ENCODE peak calls at places on chromosomes 12 and 14, in ten cellular contexts. One of them, this sample, is unnamed. For H3K36me3, the result is how much of the 10 kb centered on the place peaks cover.

GRCh38 chr14:84809158-84809557 is 720.8 kb upstream of the FLRT2 start:
- DNase-seq in HCT116: no peak
- DNase-seq in endothelial cell of umbilical vein: no peak
- DNase-seq in CD8-positive, alpha-beta T cell: no peak
- DNase-seq in OCI-LY7: no peak
- DNase-seq in pancreas: no peak
- DNase-seq in tibial artery: no peak
- DNase-seq in heart right ventricle: no peak
- DNase-seq in right lobe of liver: no peak
- DNase-seq in K562: no peak
- DNase-seq in this sample: no peak

GRCh38 chr12:12156116-12156515 is 85.4 kb downstream of the BCL2L14 start:
- DNase-seq in OCI-LY7: no peak
- DNase-seq in heart right ventricle: no peak
- DNase-seq in right lobe of liver: no peak
- DNase-seq in tibial artery: no peak
- DNase-seq in CD8-positive, alpha-beta T cell: no peak
- DNase-seq in HCT116: no peak
- DNase-seq in K562: no peak
- DNase-seq in endothelial cell of umbilical vein: no peak
- DNase-seq in pancreas: no peak
- DNase-seq in this sample: no peak

GRCh38 chr12:104513681-104514080 is 56.9 kb downstream of the CHST11 start:
- DNase-seq in K562: no peak
- DNase-seq in pancreas: no peak
- DNase-seq in CD8-positive, alpha-beta T cell: no peak
- DNase-seq in endothelial cell of umbilical vein: no peak
- DNase-seq in right lobe of liver: no peak
- DNase-seq in heart right ventricle: no peak
- DNase-seq in tibial artery: no peak
- DNase-seq in HCT116: no peak
- DNase-seq in OCI-LY7: no peak
- DNase-seq in this sample: no peak

GRCh38 chr12:88305491-88305890 is 163.4 kb downstream of the TMTC3 start:
- DNase-seq in endothelial cell of umbilical vein: peak
- DNase-seq in CD8-positive, alpha-beta T cell: no peak
- DNase-seq in K562: no peak
- DNase-seq in heart right ventricle: no peak
- DNase-seq in tibial artery: no peak
- DNase-seq in right lobe of liver: no peak
- DNase-seq in HCT116: no peak
- DNase-seq in pancreas: no peak
- DNase-seq in OCI-LY7: no peak
- DNase-seq in this sample: no peak

GRCh38 chr14:34699873-34700621 is 14.3 kb downstream of the CFL2 start:
- DNase-seq in K562: no peak
- DNase-seq in right lobe of liver: no peak
- DNase-seq in HCT116: peak
- DNase-seq in pancreas: no peak
- DNase-seq in tibial artery: no peak
- DNase-seq in OCI-LY7: no peak
- DNase-seq in endothelial cell of umbilical vein: peak
- DNase-seq in CD8-positive, alpha-beta T cell: no peak
- DNase-seq in heart right ventricle: no peak
- DNase-seq in this sample: peak

GRCh38 chr12:106433055-106433454 is 75.5 kb downstream of the POLR3B start:
- DNase-seq in heart right ventricle: no peak
- DNase-seq in CD8-positive, alpha-beta T cell: no peak
- DNase-seq in K562: no peak
- DNase-seq in HCT116: no peak
- DNase-seq in endothelial cell of umbilical vein: no peak
- DNase-seq in right lobe of liver: no peak
- DNase-seq in OCI-LY7: no peak
- DNase-seq in tibial artery: no peak
- DNase-seq in pancreas: no peak
- DNase-seq in this sample: no peak

GRCh38 chr14:75610839-75611238 is 32.4 kb downstream of the FLVCR2 start:
- DNase-seq in endothelial cell of umbilical vein: no peak
- DNase-seq in right lobe of liver: no peak
- DNase-seq in pancreas: no peak
- DNase-seq in HCT116: no peak
- DNase-seq in tibial artery: no peak
- DNase-seq in K562: no peak
- DNase-seq in CD8-positive, alpha-beta T cell: no peak
- DNase-seq in OCI-LY7: no peak
- DNase-seq in heart right ventricle: no peak
- DNase-seq in this sample: no peak

GRCh38 chr14:49679271-49679670 is 8.7 kb downstream of the POLE2 start:
- DNase-seq in endothelial cell of umbilical vein: no peak
- DNase-seq in OCI-LY7: no peak
- DNase-seq in CD8-positive, alpha-beta T cell: no peak
- DNase-seq in pancreas: no peak
- DNase-seq in right lobe of liver: no peak
- DNase-seq in heart right ventricle: no peak
- DNase-seq in tibial artery: no peak
- DNase-seq in HCT116: no peak
- DNase-seq in K562: no peak
- DNase-seq in this sample: no peak

DNA sequence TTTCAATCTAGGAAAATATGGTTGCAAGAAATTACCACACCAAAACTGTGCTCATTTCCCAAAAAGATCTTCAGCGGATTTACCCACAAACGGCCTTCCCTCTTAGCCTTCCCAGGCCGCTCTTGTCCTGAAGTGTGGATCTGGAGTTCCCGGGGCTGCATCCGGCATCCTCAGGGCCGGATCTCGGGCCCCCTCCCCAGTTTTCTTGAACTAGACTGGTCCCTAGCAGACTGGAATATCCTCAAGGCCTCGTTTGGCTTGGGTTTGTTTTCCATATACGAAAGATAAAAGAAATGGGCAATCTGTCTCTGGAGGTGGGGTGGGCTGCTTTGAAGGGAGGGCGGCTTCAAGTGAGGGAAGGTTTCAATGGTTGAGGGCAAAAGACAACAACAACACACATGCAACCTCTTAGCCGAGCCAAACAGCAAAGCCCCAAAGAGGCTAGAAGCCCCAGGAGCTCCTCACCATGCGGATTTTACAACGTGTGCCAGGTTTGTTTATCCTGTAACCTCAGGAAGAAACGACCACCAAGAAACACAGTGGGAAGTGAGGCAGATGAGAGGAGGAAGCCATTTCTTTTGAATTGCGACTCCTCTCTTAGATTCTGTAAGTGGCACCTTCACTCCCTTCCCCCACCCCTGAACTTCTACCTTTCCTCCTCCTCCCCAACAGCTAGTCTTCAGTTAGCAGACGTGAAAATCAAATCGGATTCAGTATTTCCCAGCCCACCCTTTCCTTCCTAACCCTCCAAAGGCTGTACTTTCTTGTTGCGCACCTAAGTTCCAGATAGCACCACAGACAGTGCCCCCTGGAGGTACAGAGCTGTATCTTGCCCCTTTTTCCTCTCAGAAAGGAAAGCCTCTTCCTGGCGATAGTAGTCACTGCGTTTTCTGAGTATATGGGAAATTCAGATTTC is 2.6 kb downstream of the MYF6 start:
- DNase-seq in HCT116: peak
- DNase-seq in right lobe of liver: no peak
- DNase-seq in heart right ventricle: no peak
- DNase-seq in endothelial cell of umbilical vein: no peak
- DNase-seq in tibial artery: no peak
- DNase-seq in K562: peak
- DNase-seq in OCI-LY7: peak
- DNase-seq in pancreas: no peak
- DNase-seq in CD8-positive, alpha-beta T cell: no peak
- DNase-seq in this sample: no peak
- TF ChIP-seq CTCF in HCT116: peak
- TF ChIP-seq CTCF in right lobe of liver: peak
- TF ChIP-seq CTCF in heart right ventricle: no peak
- TF ChIP-seq CTCF in endothelial cell of umbilical vein: peak
- TF ChIP-seq CTCF in tibial artery: no peak
- TF ChIP-seq CTCF in K562: no peak
- TF ChIP-seq CTCF in OCI-LY7: peak
- TF ChIP-seq CTCF in pancreas: no peak
- TF ChIP-seq CTCF in CD8-positive, alpha-beta T cell: no peak
- TF ChIP-seq CTCF in this sample: peak

DNA sequence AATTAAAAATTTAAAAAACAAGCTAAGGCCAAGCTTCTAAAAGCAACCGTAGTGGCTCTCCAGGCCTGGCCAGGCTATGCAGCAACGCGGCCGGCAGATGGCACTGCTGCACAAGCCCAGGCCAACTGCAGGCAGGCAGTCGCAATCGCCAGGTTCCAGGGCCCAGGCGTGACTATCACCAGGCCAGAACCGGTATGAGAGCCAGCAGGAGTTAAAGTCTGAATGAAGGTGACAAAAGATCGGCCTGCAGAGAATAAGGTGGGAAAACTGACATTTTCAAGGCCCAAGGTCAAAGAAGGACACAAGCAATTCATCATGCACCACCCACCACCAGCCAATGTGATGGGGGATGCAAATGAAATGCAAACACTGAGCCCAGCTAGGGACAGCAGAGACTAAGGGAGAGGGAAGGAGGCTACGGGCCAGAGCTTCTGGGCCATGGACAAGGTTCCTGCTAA is 43.6 kb upstream of the ANO2 start:
- DNase-seq in HCT116: peak
- DNase-seq in right lobe of liver: peak
- DNase-seq in heart right ventricle: peak
- DNase-seq in tibial artery: peak
- DNase-seq in pancreas: peak
- DNase-seq in K562: peak
- DNase-seq in endothelial cell of umbilical vein: peak
- DNase-seq in CD8-positive, alpha-beta T cell: peak
- DNase-seq in OCI-LY7: peak
- DNase-seq in this sample: peak
- H3K36me3 ChIP-seq in HCT116: under half
- H3K36me3 ChIP-seq in right lobe of liver: under half
- H3K36me3 ChIP-seq in heart right ventricle: half or more
- H3K36me3 ChIP-seq in tibial artery: under half
- H3K36me3 ChIP-seq in pancreas: under half
- H3K36me3 ChIP-seq in K562: under half
- H3K36me3 ChIP-seq in endothelial cell of umbilical vein: half or more
- H3K36me3 ChIP-seq in CD8-positive, alpha-beta T cell: under half
- H3K36me3 ChIP-seq in OCI-LY7: under half
- H3K36me3 ChIP-seq in this sample: under half

DNA sequence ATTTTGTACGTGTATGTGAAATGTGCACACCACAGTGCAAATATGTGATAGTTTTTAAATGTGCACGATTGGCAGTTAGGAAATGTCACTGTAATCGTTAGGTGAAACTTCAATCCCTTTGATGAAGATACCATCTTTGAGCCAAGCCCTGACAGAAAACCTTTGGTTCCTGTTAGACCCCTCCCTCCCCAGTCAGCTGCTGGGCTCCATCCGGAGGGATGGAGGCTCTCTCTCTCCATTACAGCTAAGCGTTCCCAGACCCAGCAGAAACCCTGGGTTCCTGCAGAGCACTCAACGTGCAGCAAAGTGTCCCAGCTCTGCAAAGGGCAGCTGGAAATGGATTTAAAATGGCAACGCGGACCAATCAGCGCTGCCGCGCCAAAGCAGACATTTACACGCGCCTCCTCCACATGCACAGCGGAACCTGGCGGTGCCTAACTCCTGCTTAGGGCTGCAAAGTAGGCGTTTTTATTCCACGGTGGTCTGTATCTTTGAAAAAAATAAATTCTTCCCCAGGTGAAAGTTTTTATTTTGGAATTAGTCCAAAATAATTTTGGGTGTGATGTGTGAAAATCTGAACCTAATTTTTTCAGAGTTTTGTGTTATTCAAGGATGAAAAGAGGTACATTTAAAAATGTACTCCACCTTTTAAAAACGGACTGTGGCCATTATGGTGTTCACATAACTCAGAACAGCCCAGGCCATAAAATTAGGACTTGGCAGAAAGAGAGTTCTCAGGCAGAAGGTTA is 1.4 kb upstream of the HMGA2 start:
- DNase-seq in endothelial cell of umbilical vein: peak
- DNase-seq in HCT116: peak
- DNase-seq in heart right ventricle: no peak
- DNase-seq in K562: no peak
- DNase-seq in right lobe of liver: no peak
- DNase-seq in OCI-LY7: no peak
- DNase-seq in pancreas: peak
- DNase-seq in tibial artery: no peak
- DNase-seq in CD8-positive, alpha-beta T cell: no peak
- DNase-seq in this sample: peak
- TF ChIP-seq CTCF in endothelial cell of umbilical vein: no peak
- TF ChIP-seq CTCF in HCT116: no peak
- TF ChIP-seq CTCF in heart right ventricle: no peak
- TF ChIP-seq CTCF in K562: no peak
- TF ChIP-seq CTCF in right lobe of liver: no peak
- TF ChIP-seq CTCF in OCI-LY7: no peak
- TF ChIP-seq CTCF in pancreas: no peak
- TF ChIP-seq CTCF in tibial artery: no peak
- TF ChIP-seq CTCF in CD8-positive, alpha-beta T cell: no peak
- TF ChIP-seq CTCF in this sample: peak

GRCh38 chr14:64215274-64215673 is 78.9 kb downstream of the ESR2 start:
- DNase-seq in HCT116: no peak
- DNase-seq in K562: no peak
- DNase-seq in CD8-positive, alpha-beta T cell: no peak
- DNase-seq in pancreas: no peak
- DNase-seq in right lobe of liver: no peak
- DNase-seq in tibial artery: no peak
- DNase-seq in OCI-LY7: no peak
- DNase-seq in heart right ventricle: no peak
- DNase-seq in endothelial cell of umbilical vein: no peak
- DNase-seq in this sample: no peak
- H3K36me3 ChIP-seq in HCT116: under half
- H3K36me3 ChIP-seq in K562: under half
- H3K36me3 ChIP-seq in CD8-positive, alpha-beta T cell: half or more
- H3K36me3 ChIP-seq in pancreas: under half
- H3K36me3 ChIP-seq in right lobe of liver: half or more
- H3K36me3 ChIP-seq in tibial artery: half or more
- H3K36me3 ChIP-seq in OCI-LY7: half or more
- H3K36me3 ChIP-seq in heart right ventricle: half or more
- H3K36me3 ChIP-seq in endothelial cell of umbilical vein: under half
- H3K36me3 ChIP-seq in this sample: under half

DNA sequence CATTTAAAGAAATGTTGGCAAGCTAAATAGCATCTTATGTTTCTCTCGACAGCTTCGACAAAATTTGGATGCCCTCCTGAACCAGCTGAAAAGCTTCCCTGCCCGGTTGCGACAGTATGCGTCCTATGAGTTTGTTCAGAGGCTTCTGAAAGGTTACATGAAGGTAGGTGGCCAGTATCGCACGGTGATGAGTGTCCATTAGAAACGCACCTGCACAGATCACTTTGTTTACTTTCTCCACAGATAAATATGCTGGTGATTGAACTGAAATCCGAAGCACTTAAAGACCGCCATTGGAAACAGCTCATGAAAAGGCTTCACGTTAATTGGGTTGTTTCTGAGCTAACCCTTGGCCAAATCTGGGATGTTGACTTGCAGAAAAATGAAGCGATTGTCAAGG is 36.5 kb downstream of the DYNC1H1 start:
- DNase-seq in heart right ventricle: no peak
- DNase-seq in CD8-positive, alpha-beta T cell: no peak
- DNase-seq in pancreas: no peak
- DNase-seq in tibial artery: no peak
- DNase-seq in K562: no peak
- DNase-seq in right lobe of liver: no peak
- DNase-seq in OCI-LY7: no peak
- DNase-seq in HCT116: no peak
- DNase-seq in endothelial cell of umbilical vein: no peak
- DNase-seq in this sample: no peak
- TF ChIP-seq CTCF in heart right ventricle: no peak
- TF ChIP-seq CTCF in CD8-positive, alpha-beta T cell: no peak
- TF ChIP-seq CTCF in pancreas: no peak
- TF ChIP-seq CTCF in tibial artery: no peak
- TF ChIP-seq CTCF in K562: no peak
- TF ChIP-seq CTCF in right lobe of liver: no peak
- TF ChIP-seq CTCF in OCI-LY7: no peak
- TF ChIP-seq CTCF in HCT116: no peak
- TF ChIP-seq CTCF in endothelial cell of umbilical vein: no peak
- TF ChIP-seq CTCF in this sample: no peak

This sample was measured in kidney epithelial cell.